ENCODE peak calls at places on chromosomes 3 and 15, in four cellular contexts. H is mesenteric fat pad, W is fibroblast of pulmonary artery, G is GM12865. Q is an unnamed sample.
A peak's percentile ranks its signal among the peaks of the same experiment; 100 is the strongest.

GRCh38 chr15:101773496-101774100 is 29.7 kb upstream of the OR4F6 start:
- DNase-seq in H (no peak), W (no peak), G (peak; percentile 12), Q (peak; percentile 69)

GRCh38 chr3:169835533-169835932 is 22.8 kb upstream of the LRRC34 start:
- DNase-seq in H (no peak), W (no peak), G (no peak), Q (no peak)

GRCh38 chr15:101324513-101325177 is 29.6 kb upstream of the SNRPA1 start:
- DNase-seq in H (no peak), W (no peak), G (no peak), Q (no peak)

GRCh38 chr15:39041979-39042485 is 477.4 kb upstream of the RASGRP1 start:
- DNase-seq in H (no peak), W (no peak), G (no peak), Q (no peak)

GRCh38 chr3:100436951-100437350 is 35.6 kb downstream of the LNP1 start:
- DNase-seq in H (no peak), W (no peak), G (no peak), Q (no peak)

GRCh38 chr3:100600181-100601042 is 9.0 kb upstream of the ADGRG7 start:
- DNase-seq in H (no peak), W (no peak), G (peak; percentile 54), Q (no peak)

GRCh38 chr3:123930426-123930825 is 30.6 kb downstream of the CCDC14 start:
- DNase-seq in H (no peak), W (no peak), G (no peak), Q (no peak)

GRCh38 chr3:23075478-23075877 is 127.6 kb upstream of the UBE2E2 start:
- DNase-seq in H (no peak), W (peak; percentile 86), G (no peak), Q (no peak)

GRCh38 chr3:124584552-124585391 is 145.5 kb upstream of the UMPS start:
- DNase-seq in H (peak; percentile 90), W (peak; percentile 21), G (peak; percentile 18), Q (no peak)

GRCh38 chr3:57078366-57079220 is 18.1 kb downstream of the SPATA12 start:
- DNase-seq in H (no peak), W (peak; percentile 60), G (peak; percentile 41), Q (no peak)

GRCh38 chr3:173066044-173066679 is 74.9 kb downstream of the SPATA16 start:
- DNase-seq in H (no peak), W (peak; percentile 81), G (peak; percentile 11), Q (no peak)

GRCh38 chr3:10855083-10855870 is 39.2 kb downstream of the SLC6A11 start:
- DNase-seq in H (no peak), W (no peak), G (no peak), Q (no peak)

GRCh38 chr3:44445786-44446185 is 31.7 kb downstream of the ZNF445 start:
- DNase-seq in H (peak; percentile 77), W (no peak), G (no peak), Q (no peak)

GRCh38 chr3:47409284-47409683 is 28.5 kb downstream of the PTPN23 start:
- DNase-seq in H (no peak), W (no peak), G (no peak), Q (no peak)

GRCh38 chr3:138195491-138195890 is 8.4 kb downstream of the ARMC8 start:
- DNase-seq in H (no peak), W (no peak), G (no peak), Q (no peak)